ENCODE peak calls at places on chromosomes 4 and X, in six cellular contexts. One of them, this sample, is unnamed. For H3K9me3, the result is how much of the 10 kb centered on the place peaks cover.

GRCh38 chr4:68267433-68267944 is 22.0 kb upstream of the TMPRSS11B start:
- DNase-seq in testis: no peak
- DNase-seq in right atrium auricular region: no peak
- DNase-seq in psoas muscle: no peak
- DNase-seq in suprapubic skin: no peak
- DNase-seq in prostate gland: no peak
- DNase-seq in this sample: no peak

GRCh38 chr4:18155062-18156041 is 133.8 kb upstream of the LCORL start:
- DNase-seq in prostate gland: no peak
- DNase-seq in psoas muscle: no peak
- DNase-seq in testis: no peak
- DNase-seq in suprapubic skin: no peak
- DNase-seq in right atrium auricular region: no peak
- DNase-seq in this sample: no peak

GRCh38 chrX:19332983-19333382 is 10.7 kb upstream of the PDHA1 start:
- DNase-seq in prostate gland: no peak
- DNase-seq in testis: peak
- DNase-seq in suprapubic skin: no peak
- DNase-seq in right atrium auricular region: no peak
- DNase-seq in psoas muscle: peak
- DNase-seq in this sample: no peak

GRCh38 chr4:174217273-174218126 is 66.0 kb downstream of the FBXO8 start:
- DNase-seq in testis: peak
- DNase-seq in psoas muscle: peak
- DNase-seq in prostate gland: no peak
- DNase-seq in suprapubic skin: no peak
- DNase-seq in right atrium auricular region: no peak
- DNase-seq in this sample: peak

GRCh38 chrX:153649178-153649914 is 2.3 kb downstream of the DUSP9 start:
- DNase-seq in right atrium auricular region: no peak
- DNase-seq in prostate gland: no peak
- DNase-seq in suprapubic skin: peak
- DNase-seq in testis: no peak
- DNase-seq in psoas muscle: peak
- DNase-seq in this sample: peak

GRCh38 chrX:43643201-43643600 is 12.9 kb upstream of the MAOA start:
- DNase-seq in right atrium auricular region: no peak
- DNase-seq in prostate gland: no peak
- DNase-seq in psoas muscle: no peak
- DNase-seq in suprapubic skin: no peak
- DNase-seq in testis: no peak
- DNase-seq in this sample: no peak

GRCh38 chr4:37648084-37648817 is 37.9 kb downstream of the RELL1 start:
- DNase-seq in prostate gland: no peak
- DNase-seq in suprapubic skin: no peak
- DNase-seq in testis: peak
- DNase-seq in right atrium auricular region: no peak
- DNase-seq in psoas muscle: peak
- DNase-seq in this sample: peak

GRCh38 chrX:105211051-105211575 is 9.4 kb downstream of the TEX13A start:
- DNase-seq in testis: no peak
- DNase-seq in right atrium auricular region: no peak
- DNase-seq in suprapubic skin: no peak
- DNase-seq in prostate gland: no peak
- DNase-seq in psoas muscle: no peak
- DNase-seq in this sample: no peak

GRCh38 chr4:40180356-40180755 is 16.5 kb upstream of the RHOH start:
- DNase-seq in suprapubic skin: no peak
- DNase-seq in testis: no peak
- DNase-seq in prostate gland: no peak
- DNase-seq in right atrium auricular region: no peak
- DNase-seq in psoas muscle: no peak
- DNase-seq in this sample: no peak

GRCh38 chrX:101550825-101551767 is 749 bp downstream of the ARMCX1 start:
- DNase-seq in prostate gland: peak
- DNase-seq in testis: peak
- DNase-seq in psoas muscle: peak
- DNase-seq in suprapubic skin: peak
- DNase-seq in right atrium auricular region: no peak
- DNase-seq in this sample: peak

GRCh38 chrX:75076429-75076828 is 79.7 kb downstream of the ABCB7 start:
- DNase-seq in right atrium auricular region: no peak
- DNase-seq in testis: no peak
- DNase-seq in psoas muscle: no peak
- DNase-seq in suprapubic skin: no peak
- DNase-seq in prostate gland: no peak
- DNase-seq in this sample: no peak

GRCh38 chr4:99763635-99764101 is 53.0 kb upstream of the DAPP1 start:
- DNase-seq in right atrium auricular region: no peak
- DNase-seq in suprapubic skin: no peak
- DNase-seq in testis: peak
- DNase-seq in psoas muscle: no peak
- DNase-seq in prostate gland: peak
- DNase-seq in this sample: peak

GRCh38 chr4:54054501-54054900 is 9.9 kb downstream of the CHIC2 start:
- DNase-seq in suprapubic skin: no peak
- DNase-seq in prostate gland: no peak
- DNase-seq in testis: no peak
- DNase-seq in right atrium auricular region: no peak
- DNase-seq in psoas muscle: no peak
- DNase-seq in this sample: no peak

GRCh38 chr4:51849430-51849829 is 6.5 kb downstream of the DCUN1D4 start:
- DNase-seq in prostate gland: no peak
- DNase-seq in right atrium auricular region: no peak
- DNase-seq in suprapubic skin: no peak
- DNase-seq in psoas muscle: no peak
- DNase-seq in testis: peak
- DNase-seq in this sample: no peak

GRCh38 chrX:10076765-10077164 is 80.0 kb upstream of the CLCN4 start:
- DNase-seq in psoas muscle: no peak
- DNase-seq in right atrium auricular region: no peak
- DNase-seq in testis: no peak
- DNase-seq in suprapubic skin: no peak
- DNase-seq in prostate gland: no peak
- DNase-seq in this sample: no peak

GRCh38 chrX:10074241-10074941 is 82.4 kb upstream of the CLCN4 start:
- DNase-seq in psoas muscle: no peak
- DNase-seq in suprapubic skin: no peak
- DNase-seq in testis: no peak
- DNase-seq in right atrium auricular region: no peak
- DNase-seq in prostate gland: peak
- DNase-seq in this sample: no peak

GRCh38 chrX:10079155-10079711 is 77.5 kb upstream of the CLCN4 start:
- DNase-seq in psoas muscle: no peak
- DNase-seq in prostate gland: peak
- DNase-seq in suprapubic skin: no peak
- DNase-seq in testis: no peak
- DNase-seq in right atrium auricular region: no peak
- DNase-seq in this sample: peak

GRCh38 chrX:10078266-10078665 is 78.5 kb upstream of the CLCN4 start:
- DNase-seq in suprapubic skin: no peak
- DNase-seq in testis: no peak
- DNase-seq in psoas muscle: no peak
- DNase-seq in right atrium auricular region: no peak
- DNase-seq in prostate gland: no peak
- DNase-seq in this sample: no peak

DNA sequence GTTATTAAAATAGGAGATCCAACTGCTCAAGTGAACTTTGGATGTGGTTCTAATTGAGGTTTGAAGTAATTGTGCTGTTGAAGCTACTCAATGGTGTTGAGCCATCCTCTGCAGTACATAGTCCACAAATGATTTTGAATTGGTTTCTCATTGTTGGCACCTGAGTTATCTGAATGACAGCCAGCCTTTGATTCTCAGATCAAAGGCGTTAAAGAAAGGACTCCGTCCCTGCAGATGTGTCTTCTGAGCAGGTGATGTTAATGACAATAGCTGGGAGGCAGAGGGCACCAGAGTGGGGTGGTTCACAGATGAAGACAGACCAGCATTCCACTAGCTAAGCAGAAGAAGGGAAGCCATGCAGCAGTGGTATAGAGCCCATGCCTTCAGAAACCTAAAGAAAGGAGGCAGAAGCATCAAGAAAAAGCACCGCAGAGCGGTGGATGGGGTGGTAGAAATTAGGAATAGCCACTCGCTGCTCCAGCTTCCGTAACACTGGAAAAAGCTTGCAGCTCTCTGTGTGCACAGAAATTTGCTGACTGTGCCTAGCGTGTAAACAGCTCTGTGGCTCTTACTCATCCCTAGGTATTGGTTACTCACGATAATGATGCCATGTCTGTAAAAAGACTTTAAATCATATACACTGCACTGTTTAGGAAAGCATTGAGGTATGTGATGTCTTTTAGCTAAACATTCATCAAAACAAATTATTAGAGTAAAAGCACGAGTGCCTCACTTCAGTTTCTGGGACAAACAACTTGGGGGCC is 79.2 kb upstream of the CLCN4 start:
- DNase-seq in suprapubic skin: no peak
- DNase-seq in psoas muscle: no peak
- DNase-seq in testis: no peak
- DNase-seq in right atrium auricular region: no peak
- DNase-seq in prostate gland: no peak
- DNase-seq in this sample: no peak
- TF ChIP-seq CTCF in suprapubic skin: no peak
- TF ChIP-seq CTCF in psoas muscle: no peak
- TF ChIP-seq CTCF in testis: no peak
- TF ChIP-seq CTCF in right atrium auricular region: no peak
- TF ChIP-seq CTCF in prostate gland: no peak
- TF ChIP-seq CTCF in this sample: no peak

DNA sequence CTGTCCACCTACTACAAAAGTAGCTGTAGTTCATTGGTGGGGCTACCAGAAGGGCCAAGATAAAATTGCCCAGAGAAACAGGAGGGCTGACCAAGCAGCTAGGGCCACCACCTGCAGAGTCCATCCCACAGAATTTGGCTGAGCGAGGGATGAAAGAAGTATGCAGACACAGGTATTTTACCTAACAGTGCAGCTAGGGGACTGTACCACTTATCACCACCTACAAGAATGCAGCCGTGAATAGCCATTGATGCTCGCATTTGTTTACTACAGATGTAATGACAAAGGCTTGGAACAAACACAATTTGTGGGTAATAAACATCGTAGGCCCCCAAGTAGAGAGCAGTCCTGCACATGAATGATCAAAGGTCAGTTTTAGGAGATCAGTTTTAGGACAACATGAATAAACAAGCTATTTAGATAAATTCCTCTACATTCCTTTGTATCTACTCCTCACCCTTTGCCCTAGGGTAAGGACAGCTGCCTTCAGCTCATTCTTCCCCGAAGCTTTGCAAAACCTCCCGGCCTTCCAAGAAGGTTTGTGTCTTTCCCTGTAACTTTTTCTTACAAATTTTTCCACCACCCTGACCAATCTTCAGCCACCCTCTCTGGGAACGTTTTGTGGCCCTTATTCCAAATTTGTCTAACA is 49.5 kb downstream of the ZNF718 start:
- DNase-seq in right atrium auricular region: no peak
- DNase-seq in testis: no peak
- DNase-seq in prostate gland: no peak
- DNase-seq in psoas muscle: no peak
- DNase-seq in suprapubic skin: no peak
- DNase-seq in this sample: no peak
- H3K9me3 ChIP-seq in right atrium auricular region: half or more
- H3K9me3 ChIP-seq in testis: under half
- H3K9me3 ChIP-seq in prostate gland: under half
- H3K9me3 ChIP-seq in psoas muscle: half or more
- H3K9me3 ChIP-seq in suprapubic skin: half or more
- H3K9me3 ChIP-seq in this sample: under half

DNA sequence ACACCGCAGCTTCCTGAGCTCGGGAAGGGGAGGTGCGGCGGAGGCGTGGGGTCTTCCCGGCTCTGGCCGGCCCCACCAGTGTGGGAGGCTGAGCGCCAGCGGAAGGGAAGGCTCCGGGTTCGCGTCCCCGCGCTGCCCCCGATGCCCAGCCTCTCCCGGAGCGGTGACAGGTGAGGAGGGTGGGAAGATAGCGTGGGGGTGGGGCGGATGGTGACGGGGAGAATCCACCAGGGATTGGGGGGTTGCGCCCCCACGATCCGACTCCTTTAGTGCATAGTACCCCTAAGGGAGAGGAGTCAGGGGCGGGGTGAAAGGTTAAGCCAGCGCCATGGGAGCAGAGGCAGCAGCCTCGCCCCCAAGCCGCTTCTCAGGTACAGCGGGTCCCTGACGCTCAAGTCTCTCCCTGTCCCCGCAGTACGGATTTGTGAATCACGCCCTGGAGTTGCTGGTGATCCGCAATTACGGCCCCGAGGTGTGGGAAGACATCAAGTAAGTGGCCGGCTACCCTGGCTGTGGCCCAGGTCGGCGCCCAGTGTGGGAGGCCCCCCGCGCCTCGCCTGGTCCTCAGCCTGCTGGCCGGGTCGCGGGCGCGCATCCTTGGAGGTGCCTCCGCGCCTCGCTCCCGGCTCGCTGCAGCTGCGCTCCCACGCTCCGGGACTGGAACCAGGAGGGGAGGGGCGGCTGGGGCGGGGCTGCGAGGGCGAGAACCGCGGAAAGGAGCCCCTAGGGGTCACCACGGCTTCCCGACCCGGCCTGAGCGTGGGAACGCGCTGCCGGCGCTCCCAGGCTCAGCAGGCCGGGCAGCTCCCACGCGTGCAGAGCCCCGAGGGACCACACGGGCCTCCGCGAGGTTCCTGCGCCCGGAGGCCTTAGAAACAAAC is 791 bp downstream of the GUCY1B1 start:
- DNase-seq in psoas muscle: peak
- DNase-seq in right atrium auricular region: peak
- DNase-seq in testis: peak
- DNase-seq in suprapubic skin: peak
- DNase-seq in prostate gland: no peak
- DNase-seq in this sample: peak
- TF ChIP-seq CTCF in psoas muscle: no peak
- TF ChIP-seq CTCF in right atrium auricular region: peak
- TF ChIP-seq CTCF in testis: no peak
- TF ChIP-seq CTCF in suprapubic skin: no peak
- TF ChIP-seq CTCF in prostate gland: no peak
- TF ChIP-seq CTCF in this sample: peak

DNA sequence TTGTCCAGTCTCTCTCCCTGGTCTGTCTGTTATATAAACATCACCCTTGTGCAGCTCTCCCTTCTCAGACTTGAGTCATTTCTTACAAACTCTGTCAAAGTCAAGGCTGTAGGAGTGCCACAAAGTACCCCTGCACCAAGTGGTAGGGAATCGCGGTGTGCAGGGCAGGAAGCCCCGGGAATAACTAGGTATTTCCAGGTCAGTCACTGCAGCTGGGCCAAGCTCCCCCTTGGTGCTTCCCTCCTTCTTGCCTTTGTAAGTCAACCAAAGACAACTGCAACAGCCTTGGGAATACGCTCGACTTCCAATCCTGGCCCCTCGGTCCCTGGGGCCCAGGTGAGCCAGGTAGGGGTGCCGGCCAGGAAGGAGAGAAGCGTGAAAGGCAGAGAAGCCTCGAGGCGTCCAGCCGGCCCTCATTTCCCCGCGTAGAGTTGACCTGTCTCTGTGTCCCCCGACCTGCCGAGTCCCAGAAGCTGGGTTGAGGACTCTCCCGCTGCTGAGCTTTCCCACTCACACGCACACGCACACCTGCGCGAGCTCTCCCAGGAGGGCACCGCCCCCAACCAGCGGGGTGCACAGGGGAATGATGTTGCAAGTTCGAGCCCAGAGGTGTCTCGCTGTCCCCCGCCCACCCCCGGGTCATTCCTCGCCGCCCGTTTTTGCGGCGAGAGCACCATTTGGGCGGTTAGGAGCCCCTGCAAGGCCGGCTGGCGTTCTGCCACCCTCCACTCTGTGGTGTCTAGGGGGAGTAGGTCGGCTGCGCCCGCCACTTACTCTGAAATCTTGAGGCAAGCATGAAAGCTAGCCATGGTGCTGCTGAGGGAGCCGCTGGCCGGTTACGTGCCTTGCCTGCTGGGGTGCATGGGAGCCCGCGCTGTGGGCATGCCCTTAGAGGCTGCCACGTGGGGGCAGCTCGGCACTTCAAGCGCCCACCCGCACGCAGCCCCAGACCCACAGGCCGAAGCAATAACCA is 22.8 kb upstream of the KIAA1210 start:
- DNase-seq in psoas muscle: peak
- DNase-seq in prostate gland: no peak
- DNase-seq in testis: peak
- DNase-seq in right atrium auricular region: no peak
- DNase-seq in suprapubic skin: peak
- DNase-seq in this sample: no peak
- H3K9me3 ChIP-seq in psoas muscle: under half
- H3K9me3 ChIP-seq in prostate gland: under half
- H3K9me3 ChIP-seq in testis: under half
- H3K9me3 ChIP-seq in right atrium auricular region: under half
- H3K9me3 ChIP-seq in suprapubic skin: under half
- H3K9me3 ChIP-seq in this sample: under half

This sample was measured in body of pancreas.